ENCODE peak calls at places on chromosome 19, in nine cellular contexts. U is CD8-positive, alpha-beta T cell; M is heart left ventricle; T is Peyer's patch; X is ovary; N is ascending aorta; A is colonic mucosa; B is left lung; K is cardiac muscle cell. V is an unnamed sample.

GRCh38 chr19:58468216-58468839 is 1.4 kb downstream of the ZNF324 start:
- DNase-seq in T (no peak), N (no peak), B (no peak), X (no peak), A (no peak), U (no peak), M (no peak), K (no peak), V (no peak)

GRCh38 chr19:35904312-35905068 is 2.2 kb downstream of the HCST start:
- DNase-seq in T (no peak), K (no peak), M (no peak), N (no peak), A (no peak), X (no peak), B (no peak), U (no peak), V (no peak)

GRCh38 chr19:8616861-8617260 is 6.3 kb upstream of the ADAMTS10 start:
- DNase-seq in K (no peak), U (no peak), N (no peak), X (no peak), B (no peak), A (no peak), M (no peak), T (no peak), V (no peak)

GRCh38 chr19:46574533-46574932 is 26.6 kb upstream of the CALM3 start:
- DNase-seq in K (peak), X (no peak), N (no peak), A (no peak), T (no peak), U (peak), M (no peak), B (no peak), V (no peak)

GRCh38 chr19:38691938-38692457 is 44.5 kb downstream of the ACTN4 start:
- DNase-seq in X (peak), K (peak), A (no peak), N (peak), B (peak), U (no peak), M (peak), T (no peak), V (peak)

GRCh38 chr19:30097746-30098280 is 155.8 kb downstream of the URI1 start:
- DNase-seq in A (no peak), X (no peak), M (no peak), T (no peak), B (no peak), U (no peak), K (no peak), N (no peak), V (no peak)

GRCh38 chr19:5828661-5829566 is 10.6 kb downstream of the FUT6 start:
- DNase-seq in B (no peak), X (no peak), A (no peak), M (peak), K (peak), U (peak), N (no peak), T (no peak), V (no peak)

GRCh38 chr19:2476451-2477140 is 669 bp downstream of the GADD45B start:
- DNase-seq in B (peak), X (peak), M (peak), K (peak), N (no peak), U (peak), T (peak), A (peak), V (peak)

GRCh38 chr19:31307270-31307669 is 42.0 kb downstream of the TSHZ3 start:
- DNase-seq in A (no peak), U (no peak), N (no peak), K (no peak), T (no peak), M (no peak), B (peak), X (no peak), V (no peak)

GRCh38 chr19:28943651-28944050 is 269.3 kb downstream of the UQCRFS1 start:
- DNase-seq in K (no peak), A (no peak), M (no peak), T (no peak), N (no peak), U (no peak), B (no peak), X (no peak), V (no peak)

GRCh38 chr19:15264061-15264932 is 32.0 kb upstream of the EPHX3 start:
- DNase-seq in N (no peak), X (peak), T (peak), A (peak), U (peak), M (peak), K (peak), B (peak), V (peak)

GRCh38 chr19:18366027-18366435 is 19.9 kb upstream of the GDF15 start:
- DNase-seq in B (no peak), M (no peak), U (no peak), X (no peak), A (no peak), T (no peak), N (no peak), K (no peak), V (no peak)

GRCh38 chr19:18362934-18363542 is 22.6 kb downstream of the PGPEP1 start:
- DNase-seq in N (no peak), T (no peak), B (no peak), K (peak), M (no peak), U (no peak), A (peak), X (peak), V (no peak)

GRCh38 chr19:18361646-18362045 is 21.2 kb downstream of the PGPEP1 start:
- DNase-seq in A (no peak), N (no peak), B (no peak), U (no peak), X (no peak), K (no peak), M (no peak), T (no peak), V (no peak)

GRCh38 chr19:18363787-18364186 is 22.2 kb upstream of the GDF15 start:
- DNase-seq in X (peak), B (no peak), A (no peak), U (no peak), N (no peak), T (no peak), K (no peak), M (no peak), V (no peak)

GRCh38 chr19:18364826-18365528 is 21.0 kb upstream of the GDF15 start:
- DNase-seq in U (no peak), N (no peak), T (no peak), X (peak), M (peak), K (peak), A (peak), B (peak), V (peak)
- H3K27ac ChIP-seq in U (no peak), N (peak), T (peak), X (peak), M (peak), K (peak), A (peak), B (peak), V (peak)

GRCh38 chr19:7000816-7001215 is 20.4 kb downstream of the MBD3L2B start:
- DNase-seq in X (no peak), B (no peak), N (no peak), T (no peak), M (no peak), U (no peak), A (no peak), K (no peak), V (no peak)

GRCh38 chr19:6997679-6998445 is 23.4 kb downstream of the MBD3L2B start:
- DNase-seq in X (no peak), M (no peak), T (no peak), K (peak), N (no peak), B (no peak), U (no peak), A (no peak), V (no peak)

GRCh38 chr19:6999938-7000732 is 21.1 kb downstream of the MBD3L2B start:
- DNase-seq in M (no peak), U (no peak), X (no peak), T (no peak), K (no peak), B (no peak), A (no peak), N (no peak), V (no peak)

GRCh38 chr19:6995054-6995453 is 26.2 kb downstream of the MBD3L2B start:
- DNase-seq in T (no peak), X (no peak), K (no peak), A (no peak), U (no peak), M (no peak), N (no peak), B (no peak), V (no peak)

DNA sequence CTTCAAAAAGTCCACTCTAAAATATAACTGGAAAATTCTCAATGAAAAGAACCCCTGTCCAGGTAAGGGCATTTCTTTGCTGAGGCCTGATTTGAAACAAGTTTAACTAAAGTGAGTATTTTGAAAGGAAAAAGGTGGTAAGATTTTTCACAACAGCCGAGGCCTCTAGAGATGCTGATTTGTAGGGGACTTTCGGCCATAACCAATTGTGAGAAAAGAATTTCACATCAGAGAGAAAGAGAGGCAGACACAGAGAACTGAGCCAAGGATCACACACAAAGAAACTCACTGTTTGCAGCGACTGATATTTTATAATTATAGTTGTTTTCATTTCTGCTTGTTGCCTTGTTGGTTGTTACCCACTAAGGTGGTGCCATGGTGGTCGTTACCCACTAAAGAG is 24.4 kb downstream of the MBD3L2B start:
- DNase-seq in A (no peak), X (no peak), B (no peak), U (no peak), M (no peak), K (no peak), T (no peak), N (no peak), V (no peak)
- H3K4me3 ChIP-seq in A (no peak), X (no peak), B (no peak), U (no peak), M (no peak), K (no peak), T (no peak), N (no peak), V (no peak)

DNA sequence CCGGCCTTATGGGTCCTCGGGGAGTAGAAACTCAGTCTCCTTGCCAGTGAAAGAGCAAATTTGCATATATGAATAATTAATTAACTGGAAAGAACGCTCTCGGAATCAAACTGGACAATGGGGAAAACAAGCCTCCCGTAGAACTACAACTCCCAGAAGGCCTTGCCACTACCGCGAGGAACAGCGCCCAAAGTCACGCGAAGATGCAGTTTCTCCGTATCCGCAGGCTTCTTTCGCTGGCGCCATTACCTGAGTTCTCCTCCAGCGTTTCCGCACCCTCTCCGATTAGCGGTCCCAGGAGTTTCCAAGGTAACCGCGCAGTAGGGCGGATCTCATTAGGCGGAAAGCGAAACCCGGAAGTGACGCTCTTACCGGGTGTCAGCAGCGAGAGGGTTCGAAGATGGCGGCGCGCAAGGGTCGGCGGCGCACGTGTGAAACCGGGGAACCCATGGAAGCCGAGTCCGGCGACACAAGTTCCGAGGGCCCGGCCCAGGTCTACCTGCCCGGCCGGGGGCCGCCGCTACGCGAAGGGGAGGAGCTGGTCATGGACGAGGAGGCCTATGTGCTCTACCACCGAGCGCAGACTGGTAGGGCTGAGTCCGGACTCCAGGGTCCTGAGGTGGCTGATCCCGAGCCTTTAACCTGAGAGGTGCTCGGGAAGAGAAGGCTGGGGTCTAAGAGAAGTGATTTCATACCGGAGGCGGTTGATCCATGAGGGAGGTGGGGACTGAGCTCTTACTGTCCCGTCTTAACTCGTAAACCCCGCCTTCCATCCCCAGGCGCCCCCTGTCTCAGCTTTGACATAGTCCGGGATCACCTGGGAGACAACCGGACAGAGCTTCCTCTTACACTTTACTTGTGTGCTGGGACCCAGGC is at the start of gene GRWD1:
- DNase-seq in U (peak), M (peak), X (peak), A (peak), T (peak), K (peak), B (peak), N (peak), V (peak)
- TF ChIP-seq CTCF in U (no peak), M (no peak), X (no peak), A (no peak), T (no peak), K (peak), B (no peak), N (no peak), V (peak)

DNA sequence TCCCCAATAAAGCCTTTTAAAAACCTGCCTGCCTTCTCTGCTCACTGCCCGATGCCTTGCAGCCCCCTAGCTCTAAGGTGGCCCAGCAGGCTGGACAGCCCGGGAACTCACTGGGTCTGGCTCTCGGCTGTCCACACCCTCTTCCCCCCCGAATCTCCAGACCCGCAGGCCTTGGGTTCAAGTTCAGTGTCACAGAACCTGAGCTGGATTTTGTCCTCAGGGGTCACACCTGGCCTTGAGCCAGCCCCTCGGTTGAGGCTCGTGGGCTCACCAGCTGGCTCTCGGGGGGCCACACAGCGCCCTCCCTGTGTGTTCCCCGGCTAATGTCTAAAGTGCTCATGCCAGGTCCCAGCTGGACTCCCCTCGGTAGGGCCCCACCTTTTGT is 6.7 kb downstream of the PNKP start:
- DNase-seq in M (no peak), N (no peak), U (no peak), X (no peak), K (no peak), T (no peak), A (no peak), B (no peak), V (no peak)
- H3K27ac ChIP-seq in M (peak), N (peak), U (no peak), X (peak), K (peak), T (peak), A (no peak), B (no peak), V (no peak)

GRCh38 chr19:4760285-4760650 is 31.3 kb upstream of the FEM1A start:
- DNase-seq in A (no peak), U (no peak), B (no peak), M (no peak), T (no peak), K (no peak), X (no peak), N (no peak), V (no peak)
- H3K4me3 ChIP-seq in A (peak), U (peak), B (no peak), M (no peak), T (peak), K (peak), X (no peak), N (no peak), V (peak)

GRCh38 chr19:11890634-11891033 is 3.1 kb downstream of the ZNF69 start:
- DNase-seq in T (no peak), A (no peak), U (no peak), M (no peak), K (no peak), X (no peak), B (no peak), N (no peak), V (no peak)

GRCh38 chr19:11887247-11887617 is 350 bp upstream of the ZNF69 start:
- DNase-seq in A (no peak), U (no peak), B (no peak), N (no peak), X (no peak), M (peak), T (no peak), K (no peak), V (no peak)

DNA sequence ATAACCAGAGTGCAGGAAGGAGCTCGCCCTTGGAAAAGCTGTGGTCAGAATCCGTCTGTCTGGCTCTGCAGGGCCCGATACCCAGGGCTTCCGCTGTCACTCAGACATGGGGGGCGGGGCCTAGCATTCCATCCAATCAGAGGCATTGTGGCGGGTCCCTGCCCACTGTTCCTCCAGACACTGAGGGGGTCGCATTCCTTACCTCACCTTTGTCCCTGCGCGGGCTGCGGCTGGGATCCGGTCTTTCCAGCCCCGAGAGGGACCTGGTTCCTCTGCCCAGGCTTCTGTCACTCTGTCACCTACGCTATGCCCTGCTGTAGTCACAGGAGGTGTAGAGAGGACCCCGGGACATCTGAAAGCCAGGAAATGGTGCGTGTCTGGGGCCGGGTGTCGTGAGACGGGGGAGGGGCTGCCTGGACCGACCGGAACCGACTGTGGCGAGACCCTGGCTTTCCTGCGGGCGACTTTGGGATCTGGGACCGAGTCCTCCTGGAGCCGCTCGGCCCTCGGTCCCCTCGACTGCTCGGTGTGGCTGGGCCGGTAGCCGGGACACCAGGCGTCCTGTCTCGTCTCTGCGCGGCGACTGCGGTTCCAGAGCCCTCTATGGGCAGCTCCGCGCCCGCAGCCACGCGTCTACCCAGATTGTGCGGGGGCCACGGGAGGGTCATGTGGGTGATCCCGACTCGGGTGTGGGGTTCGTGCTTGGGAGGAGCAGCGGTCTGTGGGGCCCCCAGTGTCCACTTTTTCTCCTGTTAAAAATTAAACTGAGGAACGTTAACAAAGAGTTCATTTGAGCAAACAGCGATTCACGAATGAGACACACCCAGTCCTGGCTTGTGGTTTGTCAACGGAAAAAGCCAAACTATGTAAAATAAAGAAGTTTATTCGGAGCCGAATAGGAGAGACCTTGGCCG is at the start of gene ZNF69:
- DNase-seq in A (peak), M (peak), N (peak), T (peak), U (peak), K (peak), B (peak), X (peak), V (peak)
- TF ChIP-seq CTCF in A (peak), M (no peak), N (no peak), T (no peak), U (no peak), K (peak), B (no peak), X (no peak), V (peak)

GRCh38 chr19:19433666-19434213 is 28.3 kb downstream of the GATAD2A start:
- DNase-seq in M (no peak), A (no peak), T (no peak), U (no peak), B (no peak), X (no peak), N (no peak), K (no peak), V (no peak)
- H3K27ac ChIP-seq in M (peak), A (no peak), T (no peak), U (no peak), B (no peak), X (peak), N (peak), K (peak), V (no peak)

GRCh38 chr19:1129535-1129934 is 25.7 kb downstream of the GPX4 start:
- DNase-seq in M (no peak), A (no peak), B (no peak), N (no peak), U (no peak), X (no peak), K (no peak), T (no peak), V (no peak)
- H3K4me3 ChIP-seq in M (no peak), A (no peak), B (no peak), N (no peak), U (no peak), X (no peak), K (no peak), T (no peak), V (no peak)

GRCh38 chr19:49553451-49554271 is 25.9 kb downstream of the RCN3 start:
- DNase-seq in N (no peak), B (no peak), U (peak), T (no peak), A (peak), K (peak), M (no peak), X (no peak), V (peak)
- TF ChIP-seq CTCF in N (no peak), B (no peak), U (no peak), T (no peak), A (no peak), K (no peak), M (no peak), X (no peak), V (no peak)

GRCh38 chr19:24140099-24140498 is 53.1 kb downstream of the ZNF254 start:
- DNase-seq in X (no peak), U (no peak), M (no peak), A (no peak), B (no peak), K (peak), N (no peak), T (no peak), V (peak)
- H3K27ac ChIP-seq in X (no peak), U (no peak), M (no peak), A (no peak), B (no peak), K (no peak), N (no peak), T (no peak), V (no peak)

V was measured in brain microvascular endothelial cell.